ENCODE peak calls at places on chromosomes 2 and 18, in eight cellular contexts. G is left colon; F is activated CD8-positive, alpha-beta memory T cell treated with anti-CD3 and anti-CD28 coated beads for 48 hours; D is activated naive CD8-positive, alpha-beta T cell treated with anti-CD3 and anti-CD28 coated beads, Interleukin-2, amount 10 ng/mL, durations not matched to agents 7 days and 5 days; B is kidney epithelial cell; Q is NCI-H2081; K is hippocampal formation; J is stimulated activated CD8-positive, alpha-beta memory T cell treated with anti-CD3 and anti-CD28 coated beads, Interleukin-4, amount 100 ng/mL, for 1 hour. O is an unnamed sample.

GRCh38 chr2:238903141-238903540 is 55.3 kb downstream of the TWIST2 start:
- DNase-seq in D (no peak), Q (no peak), B (no peak), J (no peak), G (no peak), K (no peak), F (no peak), O (no peak)

GRCh38 chr2:74130211-74130995 is 17.3 kb downstream of the BOLA3 start:
- DNase-seq in G (no peak), D (no peak), B (no peak), K (no peak), J (no peak), Q (no peak), F (no peak), O (no peak)

GRCh38 chr18:36583155-36583745 is 245.6 kb downstream of the TPGS2 start:
- DNase-seq in D (no peak), F (no peak), J (no peak), G (no peak), B (no peak), K (no peak), Q (no peak), O (no peak)

GRCh38 chr18:57425096-57425495 is 10.1 kb upstream of the ONECUT2 start:
- DNase-seq in G (no peak), F (no peak), J (no peak), K (no peak), Q (no peak), B (no peak), D (no peak), O (no peak)

GRCh38 chr2:2646312-2647051 is 315.4 kb upstream of the MYT1L start:
- DNase-seq in K (no peak), Q (no peak), B (peak), G (no peak), F (no peak), D (peak), J (no peak), O (no peak)

GRCh38 chr2:240161087-240161750 is 20.8 kb upstream of the OTOS start:
- DNase-seq in F (no peak), J (no peak), B (no peak), Q (no peak), K (no peak), G (no peak), D (no peak), O (no peak)

GRCh38 chr18:71630686-71631085 is 913.5 kb downstream of the CBLN2 start:
- DNase-seq in J (no peak), D (no peak), F (no peak), Q (no peak), B (no peak), G (no peak), K (no peak), O (no peak)

GRCh38 chr2:109715302-109715937 is 78.7 kb upstream of the RGPD5 start:
- DNase-seq in K (no peak), Q (no peak), J (no peak), F (no peak), D (no peak), B (no peak), G (peak), O (peak)

GRCh38 chr2:45399040-45399784 is 211.9 kb downstream of the SRBD1 start:
- DNase-seq in F (no peak), G (no peak), B (no peak), Q (no peak), K (no peak), J (no peak), D (no peak), O (no peak)

GRCh38 chr2:26462511-26463251 is 15.2 kb downstream of the OTOF start:
- DNase-seq in Q (peak), D (peak), J (no peak), F (no peak), K (no peak), B (peak), G (no peak), O (peak)

GRCh38 chr2:67046568-67046967 is 350.6 kb upstream of the ETAA1 start:
- DNase-seq in D (no peak), G (no peak), K (no peak), Q (no peak), J (no peak), F (no peak), B (no peak), O (no peak)

GRCh38 chr2:229922449-229923386 is at the start of gene FBXO36:
- DNase-seq in Q (peak), K (peak), G (peak), J (peak), B (peak), D (peak), F (peak), O (peak)

GRCh38 chr2:172084484-172084733 is 898 bp upstream of the DLX1 start:
- DNase-seq in Q (peak), D (peak), F (no peak), G (no peak), B (no peak), K (no peak), J (no peak), O (no peak)

GRCh38 chr2:120227111-120227991 is 4.2 kb upstream of the TMEM185B start:
- DNase-seq in D (peak), G (peak), B (no peak), Q (no peak), K (no peak), J (no peak), F (no peak), O (no peak)

GRCh38 chr2:101556033-101556459 is 81.1 kb upstream of the RFX8 start:
- DNase-seq in G (no peak), F (no peak), D (no peak), B (no peak), K (no peak), J (no peak), Q (no peak), O (no peak)

GRCh38 chr2:222448806-222449205 is 24.5 kb downstream of the SGPP2 start:
- DNase-seq in K (no peak), D (no peak), G (no peak), F (no peak), Q (no peak), B (no peak), J (no peak), O (no peak)

GRCh38 chr18:47595816-47596501 is 334.5 kb downstream of the SMAD2 start:
- DNase-seq in Q (no peak), D (peak), J (no peak), G (no peak), B (no peak), K (no peak), F (no peak), O (no peak)

GRCh38 chr2:55063226-55063625 is 13.0 kb upstream of the RTN4 start:
- DNase-seq in G (no peak), B (no peak), Q (no peak), K (no peak), F (no peak), D (no peak), J (no peak), O (no peak)

GRCh38 chr2:160205511-160205910 is 5.4 kb upstream of the ITGB6 start:
- DNase-seq in K (no peak), Q (no peak), D (no peak), J (no peak), F (no peak), G (peak), B (peak), O (peak)

GRCh38 chr2:17373736-17374135 is 144.5 kb downstream of the RAD51AP2 start:
- DNase-seq in J (no peak), D (no peak), B (no peak), G (no peak), K (no peak), F (no peak), Q (no peak), O (no peak)

GRCh38 chr2:203715744-203716143 is 9.3 kb downstream of the CD28 start:
- DNase-seq in J (no peak), Q (no peak), F (no peak), G (no peak), B (no peak), D (no peak), K (no peak), O (no peak)

GRCh38 chr18:13186687-13187086 is 31.9 kb upstream of the LDLRAD4 start:
- DNase-seq in J (no peak), Q (no peak), K (no peak), G (no peak), B (no peak), D (no peak), F (no peak), O (no peak)

GRCh38 chr2:102122115-102122514 is 20.4 kb upstream of the IL1R1 start:
- DNase-seq in F (no peak), D (no peak), B (no peak), Q (no peak), K (no peak), G (no peak), J (no peak), O (no peak)

GRCh38 chr18:44098551-44099098 is 582.1 kb upstream of the SETBP1 start:
- DNase-seq in F (no peak), K (no peak), J (no peak), Q (no peak), G (no peak), D (no peak), B (no peak), O (no peak)

GRCh38 chr18:3753116-3753515 is 303.1 kb downstream of the TGIF1 start:
- DNase-seq in K (no peak), J (no peak), F (no peak), D (no peak), G (no peak), Q (no peak), B (no peak), O (no peak)

GRCh38 chr2:237820421-237820820 is 21.8 kb downstream of the RBM44 start:
- DNase-seq in G (no peak), D (no peak), B (no peak), Q (no peak), J (no peak), F (no peak), K (no peak), O (no peak)

GRCh38 chr18:57844319-57844718 is 41.2 kb upstream of the ATP8B1 start:
- DNase-seq in Q (no peak), J (no peak), K (no peak), F (no peak), G (no peak), B (no peak), D (no peak), O (no peak)

GRCh38 chr2:226767056-226767813 is 32.4 kb downstream of the IRS1 start:
- DNase-seq in G (no peak), D (no peak), J (no peak), K (no peak), Q (no peak), F (no peak), B (no peak), O (peak)

O was measured in stomach.